ENCODE peak calls at places on chromosomes 6 and 20, in six cellular contexts. One of them, this sample, is unnamed.

GRCh38 chr6:73388800-73389512 is 5.7 kb upstream of the DDX43 start:
- DNase-seq in HCT116: peak; percentile 70
- DNase-seq in H1: peak; percentile 82
- DNase-seq in GM23338: peak; percentile 95
- DNase-seq in K562: peak; percentile 92
- DNase-seq in GM12878: no peak
- DNase-seq in this sample: peak; percentile 37

GRCh38 chr20:41365785-41366545 is 653 bp downstream of the EMILIN3 start:
- DNase-seq in HCT116: no peak
- DNase-seq in H1: peak; percentile 69
- DNase-seq in GM23338: peak; percentile 61
- DNase-seq in K562: no peak
- DNase-seq in GM12878: no peak
- DNase-seq in this sample: no peak

GRCh38 chr6:37725967-37726366 is 28.3 kb upstream of the MDGA1 start:
- DNase-seq in HCT116: no peak
- DNase-seq in H1: no peak
- DNase-seq in GM23338: no peak
- DNase-seq in K562: no peak
- DNase-seq in GM12878: no peak
- DNase-seq in this sample: no peak

GRCh38 chr20:51127713-51128112 is 104.8 kb upstream of the KCNG1 start:
- DNase-seq in HCT116: no peak
- DNase-seq in H1: no peak
- DNase-seq in GM23338: no peak
- DNase-seq in K562: no peak
- DNase-seq in GM12878: no peak
- DNase-seq in this sample: no peak

GRCh38 chr20:36951977-36952738 is 650 bp upstream of the SAMHD1 start:
- DNase-seq in HCT116: no peak
- DNase-seq in H1: no peak
- DNase-seq in GM23338: no peak
- DNase-seq in K562: no peak
- DNase-seq in GM12878: no peak
- DNase-seq in this sample: no peak

GRCh38 chr6:125528614-125529013 is 220.8 kb upstream of the HEY2 start:
- DNase-seq in HCT116: no peak
- DNase-seq in H1: peak; percentile 70
- DNase-seq in GM23338: peak; percentile 84
- DNase-seq in K562: peak; percentile 17
- DNase-seq in GM12878: no peak
- DNase-seq in this sample: no peak

GRCh38 chr6:97186416-97186999 is 96.5 kb downstream of the MMS22L start:
- DNase-seq in HCT116: peak; percentile 42
- DNase-seq in H1: peak; percentile 64
- DNase-seq in GM23338: peak; percentile 78
- DNase-seq in K562: peak; percentile 50
- DNase-seq in GM12878: peak; percentile 26
- DNase-seq in this sample: peak; percentile 78

GRCh38 chr6:20711518-20711917 is 177.3 kb downstream of the CDKAL1 start:
- DNase-seq in HCT116: no peak
- DNase-seq in H1: no peak
- DNase-seq in GM23338: no peak
- DNase-seq in K562: no peak
- DNase-seq in GM12878: no peak
- DNase-seq in this sample: no peak

GRCh38 chr6:35048631-35049083 is 92.5 kb downstream of the TCP11 start:
- DNase-seq in HCT116: no peak
- DNase-seq in H1: no peak
- DNase-seq in GM23338: peak; percentile 56
- DNase-seq in K562: no peak
- DNase-seq in GM12878: no peak
- DNase-seq in this sample: peak; percentile 84

GRCh38 chr20:25288291-25289181 is 40.7 kb downstream of the PYGB start:
- DNase-seq in HCT116: no peak
- DNase-seq in H1: no peak
- DNase-seq in GM23338: no peak
- DNase-seq in K562: no peak
- DNase-seq in GM12878: peak; percentile 51
- DNase-seq in this sample: no peak

GRCh38 chr20:37228111-37228510 is 33.5 kb downstream of the GHRH start:
- DNase-seq in HCT116: no peak
- DNase-seq in H1: no peak
- DNase-seq in GM23338: no peak
- DNase-seq in K562: no peak
- DNase-seq in GM12878: no peak
- DNase-seq in this sample: no peak

GRCh38 chr20:25008388-25009217 is 16.1 kb upstream of the APMAP start:
- DNase-seq in HCT116: no peak
- DNase-seq in H1: no peak
- DNase-seq in GM23338: no peak
- DNase-seq in K562: no peak
- DNase-seq in GM12878: no peak
- DNase-seq in this sample: no peak

DNA sequence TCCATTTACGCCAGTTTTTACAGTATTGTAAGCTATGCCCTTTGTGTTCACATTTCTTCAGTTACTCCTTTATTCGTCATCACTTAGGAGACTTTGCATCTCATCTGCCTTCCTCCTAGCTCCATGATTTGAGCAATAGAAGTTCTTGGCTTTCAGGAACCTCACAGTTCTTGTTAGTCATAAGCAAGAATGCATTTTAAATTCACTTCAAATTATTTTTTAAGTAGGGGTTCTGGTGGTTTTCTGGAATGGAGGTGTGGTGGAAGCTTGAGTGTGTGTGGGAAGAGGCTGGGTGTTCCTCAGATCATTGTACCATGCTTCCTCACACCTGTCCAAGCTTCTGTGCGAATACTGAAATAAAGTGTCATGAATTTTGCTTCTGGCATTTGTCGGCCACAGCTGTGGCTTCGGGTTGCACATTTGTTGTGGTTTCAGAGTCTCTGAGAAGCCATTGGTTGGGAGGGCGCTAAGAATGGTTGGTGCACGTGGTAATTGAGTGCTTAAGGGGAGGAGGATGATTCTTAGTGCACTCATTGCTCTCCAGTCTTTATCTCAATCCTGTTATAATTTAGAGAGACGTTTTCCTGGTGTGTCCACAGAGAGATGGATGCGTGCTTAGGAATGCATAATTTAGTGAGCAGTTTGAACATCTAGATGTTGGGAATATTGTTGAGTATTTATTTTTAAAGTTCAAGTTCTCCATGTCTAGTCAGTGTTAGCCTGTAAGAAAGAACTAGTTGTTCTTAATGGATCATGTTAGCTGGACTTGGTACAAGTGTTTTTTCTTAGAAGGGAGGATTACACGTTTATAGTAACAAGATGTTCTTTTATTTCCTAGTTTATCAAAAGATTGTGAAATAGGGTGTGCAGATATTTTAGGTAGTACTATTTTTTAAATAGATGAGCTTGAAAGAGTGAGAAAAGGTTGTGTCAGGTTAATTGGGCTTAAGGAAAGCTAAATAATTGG is 31.9 kb downstream of the FOXO3 start:
- DNase-seq in HCT116: no peak
- DNase-seq in H1: no peak
- DNase-seq in GM23338: peak; percentile 35
- DNase-seq in K562: peak; percentile 58
- DNase-seq in GM12878: peak; percentile 76
- DNase-seq in this sample: no peak
- TF ChIP-seq POLR2AphosphoS5 in HCT116: no peak
- TF ChIP-seq POLR2AphosphoS5 in H1: no peak
- TF ChIP-seq POLR2AphosphoS5 in GM23338: no peak
- TF ChIP-seq POLR2AphosphoS5 in K562: no peak
- TF ChIP-seq POLR2AphosphoS5 in GM12878: peak; percentile 31
- TF ChIP-seq POLR2AphosphoS5 in this sample: no peak

GRCh38 chr6:28443112-28443773 is at the start of gene ZSCAN23:
- DNase-seq in HCT116: no peak
- DNase-seq in H1: peak; percentile 86
- DNase-seq in GM23338: peak; percentile 96
- DNase-seq in K562: peak; percentile 35
- DNase-seq in GM12878: peak; percentile 34
- DNase-seq in this sample: peak; percentile 42

GRCh38 chr6:28449056-28449455 is 5.8 kb upstream of the ZSCAN23 start:
- DNase-seq in HCT116: no peak
- DNase-seq in H1: no peak
- DNase-seq in GM23338: no peak
- DNase-seq in K562: no peak
- DNase-seq in GM12878: no peak
- DNase-seq in this sample: no peak

DNA sequence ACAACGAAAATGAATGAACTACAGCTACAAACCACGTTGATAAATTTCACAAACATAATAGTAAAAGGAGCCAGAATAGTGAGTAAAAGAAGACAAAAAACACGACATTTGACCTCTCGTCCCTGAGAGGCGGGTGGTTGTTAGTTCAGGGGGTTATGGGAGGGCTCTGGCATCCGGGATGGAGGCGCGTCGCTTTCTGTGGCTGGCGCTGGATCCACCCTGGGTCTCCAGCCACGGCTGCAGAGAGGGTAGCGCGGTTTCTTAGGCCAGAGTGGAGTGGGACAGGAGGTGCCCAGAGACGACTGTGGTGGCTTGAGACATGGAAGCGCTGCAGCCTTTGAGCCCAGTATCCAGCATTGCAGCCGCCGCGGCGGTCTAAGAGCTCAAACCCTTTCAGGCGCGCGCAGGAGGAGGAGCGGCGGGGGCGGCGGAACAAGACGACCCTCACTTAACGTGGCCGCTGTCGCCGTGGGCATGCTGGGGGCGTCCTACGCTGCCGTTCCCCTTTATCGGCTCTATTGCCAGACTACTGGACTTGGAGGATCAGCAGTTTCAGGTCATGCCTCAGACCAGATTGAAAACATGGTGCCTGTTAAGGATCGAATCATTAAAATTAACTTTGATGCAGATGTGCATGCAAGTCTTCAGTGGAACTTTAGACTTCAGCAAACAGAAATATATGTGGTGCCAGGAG is 3.7 kb upstream of the ZSCAN23 start:
- DNase-seq in HCT116: no peak
- DNase-seq in H1: peak; percentile 69
- DNase-seq in GM23338: peak; percentile 68
- DNase-seq in K562: no peak
- DNase-seq in GM12878: no peak
- DNase-seq in this sample: no peak
- TF ChIP-seq EZH2 in HCT116: no peak
- TF ChIP-seq EZH2 in H1: no peak
- TF ChIP-seq EZH2 in GM23338: no peak
- TF ChIP-seq EZH2 in K562: no peak
- TF ChIP-seq EZH2 in GM12878: no peak
- TF ChIP-seq EZH2 in this sample: no peak

GRCh38 chr20:34475979-34476736 is 40.1 kb upstream of the DYNLRB1 start:
- DNase-seq in HCT116: no peak
- DNase-seq in H1: no peak
- DNase-seq in GM23338: peak; percentile 60
- DNase-seq in K562: no peak
- DNase-seq in GM12878: no peak
- DNase-seq in this sample: no peak
- H3K4me3 ChIP-seq in HCT116: no peak overlapping the region
- H3K4me3 ChIP-seq in H1: no peak overlapping the region
- H3K4me3 ChIP-seq in GM23338: no peak overlapping the region
- H3K4me3 ChIP-seq in K562: no peak overlapping the region
- H3K4me3 ChIP-seq in GM12878: no peak overlapping the region
- H3K4me3 ChIP-seq in this sample: no peak overlapping the region

GRCh38 chr20:19524691-19525090 is 233.4 kb upstream of the RIN2 start:
- DNase-seq in HCT116: no peak
- DNase-seq in H1: no peak
- DNase-seq in GM23338: no peak
- DNase-seq in K562: no peak
- DNase-seq in GM12878: no peak
- DNase-seq in this sample: no peak
- TF ChIP-seq POLR2AphosphoS5 in HCT116: no peak
- TF ChIP-seq POLR2AphosphoS5 in H1: no peak
- TF ChIP-seq POLR2AphosphoS5 in GM23338: no peak
- TF ChIP-seq POLR2AphosphoS5 in K562: no peak
- TF ChIP-seq POLR2AphosphoS5 in GM12878: no peak
- TF ChIP-seq POLR2AphosphoS5 in this sample: no peak

GRCh38 chr20:64084209-64085152 is at the start of gene LKAAEAR1:
- DNase-seq in HCT116: no peak
- DNase-seq in H1: peak; percentile 75
- DNase-seq in GM23338: peak; percentile 69
- DNase-seq in K562: no peak
- DNase-seq in GM12878: no peak
- DNase-seq in this sample: no peak
- TF ChIP-seq EZH2 in HCT116: no peak
- TF ChIP-seq EZH2 in H1: no peak
- TF ChIP-seq EZH2 in GM23338: peak; percentile 59
- TF ChIP-seq EZH2 in K562: no peak
- TF ChIP-seq EZH2 in GM12878: no peak
- TF ChIP-seq EZH2 in this sample: no peak

GRCh38 chr6:22020299-22020998 is 276.4 kb downstream of the PRL start:
- DNase-seq in HCT116: no peak
- DNase-seq in H1: no peak
- DNase-seq in GM23338: no peak
- DNase-seq in K562: no peak
- DNase-seq in GM12878: no peak
- DNase-seq in this sample: no peak

GRCh38 chr6:22019877-22020276 is 277.0 kb downstream of the PRL start:
- DNase-seq in HCT116: no peak
- DNase-seq in H1: no peak
- DNase-seq in GM23338: no peak
- DNase-seq in K562: no peak
- DNase-seq in GM12878: no peak
- DNase-seq in this sample: no peak

GRCh38 chr6:22015944-22016343 is 280.9 kb downstream of the PRL start:
- DNase-seq in HCT116: no peak
- DNase-seq in H1: no peak
- DNase-seq in GM23338: no peak
- DNase-seq in K562: peak; percentile 46
- DNase-seq in GM12878: no peak
- DNase-seq in this sample: no peak

GRCh38 chr6:22017272-22017671 is 279.6 kb downstream of the PRL start:
- DNase-seq in HCT116: no peak
- DNase-seq in H1: no peak
- DNase-seq in GM23338: no peak
- DNase-seq in K562: no peak
- DNase-seq in GM12878: no peak
- DNase-seq in this sample: no peak
- H3K4me3 ChIP-seq in HCT116: no peak overlapping the region
- H3K4me3 ChIP-seq in H1: no peak overlapping the region
- H3K4me3 ChIP-seq in GM23338: no peak overlapping the region
- H3K4me3 ChIP-seq in K562: no peak overlapping the region
- H3K4me3 ChIP-seq in GM12878: no peak overlapping the region
- H3K4me3 ChIP-seq in this sample: no peak overlapping the region

GRCh38 chr6:128899651-128900050 is 16.7 kb downstream of the LAMA2 start:
- DNase-seq in HCT116: no peak
- DNase-seq in H1: no peak
- DNase-seq in GM23338: no peak
- DNase-seq in K562: no peak
- DNase-seq in GM12878: no peak
- DNase-seq in this sample: no peak
- TF ChIP-seq POLR2AphosphoS5 in HCT116: no peak
- TF ChIP-seq POLR2AphosphoS5 in H1: no peak
- TF ChIP-seq POLR2AphosphoS5 in GM23338: no peak
- TF ChIP-seq POLR2AphosphoS5 in K562: no peak
- TF ChIP-seq POLR2AphosphoS5 in GM12878: no peak
- TF ChIP-seq POLR2AphosphoS5 in this sample: no peak

This sample was measured in SK-N-MC.